ENCODE peak calls at places on chromosome 1, in eight cellular contexts. One of them, this sample, is unnamed.

GRCh38 chr1:184212649-184213314 is 161.3 kb downstream of the TSEN15 start:
- DNase-seq in cardiac muscle cell: peak
- DNase-seq in renal cortical epithelial cell: peak
- DNase-seq in T-helper 9 cell: no peak
- DNase-seq in cardiac fibroblast: peak
- DNase-seq in progenitor cell of endocrine pancreas: no peak
- DNase-seq in SK-MEL-5: no peak
- DNase-seq in A172: peak
- DNase-seq in this sample: no peak

GRCh38 chr1:211603191-211603701 is 24.3 kb upstream of the SLC30A1 start:
- DNase-seq in cardiac muscle cell: peak
- DNase-seq in renal cortical epithelial cell: no peak
- DNase-seq in T-helper 9 cell: no peak
- DNase-seq in cardiac fibroblast: no peak
- DNase-seq in progenitor cell of endocrine pancreas: no peak
- DNase-seq in SK-MEL-5: no peak
- DNase-seq in A172: no peak
- DNase-seq in this sample: no peak

GRCh38 chr1:15948091-15948591 is 27.8 kb downstream of the ZBTB17 start:
- DNase-seq in cardiac muscle cell: no peak
- DNase-seq in renal cortical epithelial cell: no peak
- DNase-seq in T-helper 9 cell: no peak
- DNase-seq in cardiac fibroblast: no peak
- DNase-seq in progenitor cell of endocrine pancreas: no peak
- DNase-seq in SK-MEL-5: no peak
- DNase-seq in A172: no peak
- DNase-seq in this sample: no peak

GRCh38 chr1:89589515-89589914 is 43.4 kb upstream of the LRRC8C start:
- DNase-seq in cardiac muscle cell: peak
- DNase-seq in renal cortical epithelial cell: no peak
- DNase-seq in T-helper 9 cell: no peak
- DNase-seq in cardiac fibroblast: peak
- DNase-seq in progenitor cell of endocrine pancreas: no peak
- DNase-seq in SK-MEL-5: no peak
- DNase-seq in A172: no peak
- DNase-seq in this sample: no peak

GRCh38 chr1:35386290-35386689 is 117.8 kb downstream of the ZMYM4 start:
- DNase-seq in cardiac muscle cell: no peak
- DNase-seq in renal cortical epithelial cell: no peak
- DNase-seq in T-helper 9 cell: no peak
- DNase-seq in cardiac fibroblast: no peak
- DNase-seq in progenitor cell of endocrine pancreas: no peak
- DNase-seq in SK-MEL-5: no peak
- DNase-seq in A172: no peak
- DNase-seq in this sample: no peak

GRCh38 chr1:54487571-54488050 is 60.4 kb upstream of the ACOT11 start:
- DNase-seq in cardiac muscle cell: no peak
- DNase-seq in renal cortical epithelial cell: no peak
- DNase-seq in T-helper 9 cell: no peak
- DNase-seq in cardiac fibroblast: peak
- DNase-seq in progenitor cell of endocrine pancreas: no peak
- DNase-seq in SK-MEL-5: no peak
- DNase-seq in A172: no peak
- DNase-seq in this sample: no peak

GRCh38 chr1:17873007-17873675 is 118.0 kb downstream of the ACTL8 start:
- DNase-seq in cardiac muscle cell: no peak
- DNase-seq in renal cortical epithelial cell: no peak
- DNase-seq in T-helper 9 cell: no peak
- DNase-seq in cardiac fibroblast: no peak
- DNase-seq in progenitor cell of endocrine pancreas: no peak
- DNase-seq in SK-MEL-5: no peak
- DNase-seq in A172: no peak
- DNase-seq in this sample: no peak

GRCh38 chr1:89545264-89546038 is 20.8 kb downstream of the LRRC8B start:
- DNase-seq in cardiac muscle cell: peak
- DNase-seq in renal cortical epithelial cell: no peak
- DNase-seq in T-helper 9 cell: no peak
- DNase-seq in cardiac fibroblast: peak
- DNase-seq in progenitor cell of endocrine pancreas: no peak
- DNase-seq in SK-MEL-5: no peak
- DNase-seq in A172: peak
- DNase-seq in this sample: no peak

GRCh38 chr1:147494998-147495580 is 46.2 kb upstream of the BCL9 start:
- DNase-seq in cardiac muscle cell: peak
- DNase-seq in renal cortical epithelial cell: peak
- DNase-seq in T-helper 9 cell: peak
- DNase-seq in cardiac fibroblast: peak
- DNase-seq in progenitor cell of endocrine pancreas: peak
- DNase-seq in SK-MEL-5: peak
- DNase-seq in A172: peak
- DNase-seq in this sample: peak

GRCh38 chr1:232620356-232620841 is 9.5 kb downstream of the SIPA1L2 start:
- DNase-seq in cardiac muscle cell: peak
- DNase-seq in renal cortical epithelial cell: peak
- DNase-seq in T-helper 9 cell: no peak
- DNase-seq in cardiac fibroblast: peak
- DNase-seq in progenitor cell of endocrine pancreas: no peak
- DNase-seq in SK-MEL-5: no peak
- DNase-seq in A172: no peak
- DNase-seq in this sample: no peak

GRCh38 chr1:44808938-44809917 is 905 bp downstream of the BTBD19 start:
- DNase-seq in cardiac muscle cell: peak
- DNase-seq in renal cortical epithelial cell: peak
- DNase-seq in T-helper 9 cell: peak
- DNase-seq in cardiac fibroblast: peak
- DNase-seq in progenitor cell of endocrine pancreas: no peak
- DNase-seq in SK-MEL-5: no peak
- DNase-seq in A172: peak
- DNase-seq in this sample: peak

GRCh38 chr1:27861436-27861835 is 10.9 kb upstream of the THEMIS2 start:
- DNase-seq in cardiac muscle cell: no peak
- DNase-seq in renal cortical epithelial cell: no peak
- DNase-seq in T-helper 9 cell: no peak
- DNase-seq in cardiac fibroblast: no peak
- DNase-seq in progenitor cell of endocrine pancreas: no peak
- DNase-seq in SK-MEL-5: no peak
- DNase-seq in A172: no peak
- DNase-seq in this sample: no peak

GRCh38 chr1:4711191-4711915 is 56.9 kb downstream of the AJAP1 start:
- DNase-seq in cardiac muscle cell: no peak
- DNase-seq in renal cortical epithelial cell: no peak
- DNase-seq in T-helper 9 cell: no peak
- DNase-seq in cardiac fibroblast: no peak
- DNase-seq in progenitor cell of endocrine pancreas: peak
- DNase-seq in SK-MEL-5: no peak
- DNase-seq in A172: no peak
- DNase-seq in this sample: no peak

GRCh38 chr1:209248649-209249279 is 334.8 kb upstream of the CAMK1G start:
- DNase-seq in cardiac muscle cell: peak
- DNase-seq in renal cortical epithelial cell: peak
- DNase-seq in T-helper 9 cell: peak
- DNase-seq in cardiac fibroblast: peak
- DNase-seq in progenitor cell of endocrine pancreas: peak
- DNase-seq in SK-MEL-5: peak
- DNase-seq in A172: peak
- DNase-seq in this sample: no peak

GRCh38 chr1:234607091-234608025 is 2.6 kb downstream of the IRF2BP2 start:
- DNase-seq in cardiac muscle cell: peak
- DNase-seq in renal cortical epithelial cell: peak
- DNase-seq in T-helper 9 cell: no peak
- DNase-seq in cardiac fibroblast: peak
- DNase-seq in progenitor cell of endocrine pancreas: no peak
- DNase-seq in SK-MEL-5: peak
- DNase-seq in A172: no peak
- DNase-seq in this sample: peak

GRCh38 chr1:147581459-147581858 is 40.2 kb downstream of the BCL9 start:
- DNase-seq in cardiac muscle cell: no peak
- DNase-seq in renal cortical epithelial cell: no peak
- DNase-seq in T-helper 9 cell: no peak
- DNase-seq in cardiac fibroblast: no peak
- DNase-seq in progenitor cell of endocrine pancreas: no peak
- DNase-seq in SK-MEL-5: no peak
- DNase-seq in A172: no peak
- DNase-seq in this sample: no peak

GRCh38 chr1:162215902-162216301 is 146.4 kb downstream of the NOS1AP start:
- DNase-seq in cardiac muscle cell: peak
- DNase-seq in renal cortical epithelial cell: peak
- DNase-seq in T-helper 9 cell: no peak
- DNase-seq in cardiac fibroblast: no peak
- DNase-seq in progenitor cell of endocrine pancreas: no peak
- DNase-seq in SK-MEL-5: no peak
- DNase-seq in A172: no peak
- DNase-seq in this sample: no peak

GRCh38 chr1:89260042-89260441 is 12.6 kb downstream of the GBP5 start:
- DNase-seq in cardiac muscle cell: no peak
- DNase-seq in renal cortical epithelial cell: no peak
- DNase-seq in T-helper 9 cell: no peak
- DNase-seq in cardiac fibroblast: no peak
- DNase-seq in progenitor cell of endocrine pancreas: no peak
- DNase-seq in SK-MEL-5: no peak
- DNase-seq in A172: no peak
- DNase-seq in this sample: no peak

GRCh38 chr1:236868625-236869467 is 73.8 kb downstream of the MTR start:
- DNase-seq in cardiac muscle cell: peak
- DNase-seq in renal cortical epithelial cell: peak
- DNase-seq in T-helper 9 cell: peak
- DNase-seq in cardiac fibroblast: peak
- DNase-seq in progenitor cell of endocrine pancreas: peak
- DNase-seq in SK-MEL-5: peak
- DNase-seq in A172: peak
- DNase-seq in this sample: peak

GRCh38 chr1:41698916-41699860 is 214.7 kb upstream of the EDN2 start:
- DNase-seq in cardiac muscle cell: no peak
- DNase-seq in renal cortical epithelial cell: no peak
- DNase-seq in T-helper 9 cell: no peak
- DNase-seq in cardiac fibroblast: no peak
- DNase-seq in progenitor cell of endocrine pancreas: no peak
- DNase-seq in SK-MEL-5: no peak
- DNase-seq in A172: no peak
- DNase-seq in this sample: no peak

GRCh38 chr1:26044971-26045711 is 777 bp downstream of the SLC30A2 start:
- DNase-seq in cardiac muscle cell: no peak
- DNase-seq in renal cortical epithelial cell: no peak
- DNase-seq in T-helper 9 cell: no peak
- DNase-seq in cardiac fibroblast: no peak
- DNase-seq in progenitor cell of endocrine pancreas: no peak
- DNase-seq in SK-MEL-5: no peak
- DNase-seq in A172: no peak
- DNase-seq in this sample: no peak

GRCh38 chr1:143652744-143653143 is 319.0 kb downstream of the FAM72C start:
- DNase-seq in cardiac muscle cell: no peak
- DNase-seq in renal cortical epithelial cell: no peak
- DNase-seq in T-helper 9 cell: no peak
- DNase-seq in cardiac fibroblast: no peak
- DNase-seq in progenitor cell of endocrine pancreas: no peak
- DNase-seq in SK-MEL-5: no peak
- DNase-seq in A172: no peak
- DNase-seq in this sample: no peak

GRCh38 chr1:46302091-46303037 is 1.1 kb downstream of the LRRC41 start:
- DNase-seq in cardiac muscle cell: peak
- DNase-seq in renal cortical epithelial cell: no peak
- DNase-seq in T-helper 9 cell: peak
- DNase-seq in cardiac fibroblast: peak
- DNase-seq in progenitor cell of endocrine pancreas: peak
- DNase-seq in SK-MEL-5: peak
- DNase-seq in A172: no peak
- DNase-seq in this sample: peak

GRCh38 chr1:33985656-33986055 is 121.8 kb downstream of the HMGB4 start:
- DNase-seq in cardiac muscle cell: no peak
- DNase-seq in renal cortical epithelial cell: peak
- DNase-seq in T-helper 9 cell: no peak
- DNase-seq in cardiac fibroblast: peak
- DNase-seq in progenitor cell of endocrine pancreas: no peak
- DNase-seq in SK-MEL-5: no peak
- DNase-seq in A172: peak
- DNase-seq in this sample: no peak

GRCh38 chr1:58803858-58804257 is 20.0 kb upstream of the JUN start:
- DNase-seq in cardiac muscle cell: no peak
- DNase-seq in renal cortical epithelial cell: no peak
- DNase-seq in T-helper 9 cell: no peak
- DNase-seq in cardiac fibroblast: no peak
- DNase-seq in progenitor cell of endocrine pancreas: no peak
- DNase-seq in SK-MEL-5: no peak
- DNase-seq in A172: no peak
- DNase-seq in this sample: no peak

GRCh38 chr1:85146972-85147359 is 53.9 kb downstream of the SYDE2 start:
- DNase-seq in cardiac muscle cell: peak
- DNase-seq in renal cortical epithelial cell: no peak
- DNase-seq in T-helper 9 cell: no peak
- DNase-seq in cardiac fibroblast: peak
- DNase-seq in progenitor cell of endocrine pancreas: no peak
- DNase-seq in SK-MEL-5: peak
- DNase-seq in A172: peak
- DNase-seq in this sample: no peak

GRCh38 chr1:6831368-6831767 is 46.1 kb downstream of the CAMTA1 start:
- DNase-seq in cardiac muscle cell: no peak
- DNase-seq in renal cortical epithelial cell: peak
- DNase-seq in T-helper 9 cell: no peak
- DNase-seq in cardiac fibroblast: peak
- DNase-seq in progenitor cell of endocrine pancreas: no peak
- DNase-seq in SK-MEL-5: no peak
- DNase-seq in A172: no peak
- DNase-seq in this sample: no peak

GRCh38 chr1:223225481-223225880 is 82.4 kb upstream of the TLR5 start:
- DNase-seq in cardiac muscle cell: no peak
- DNase-seq in renal cortical epithelial cell: no peak
- DNase-seq in T-helper 9 cell: no peak
- DNase-seq in cardiac fibroblast: no peak
- DNase-seq in progenitor cell of endocrine pancreas: no peak
- DNase-seq in SK-MEL-5: no peak
- DNase-seq in A172: no peak
- DNase-seq in this sample: no peak

GRCh38 chr1:15851251-15852035 is 3.9 kb downstream of the SPEN start:
- DNase-seq in cardiac muscle cell: no peak
- DNase-seq in renal cortical epithelial cell: no peak
- DNase-seq in T-helper 9 cell: no peak
- DNase-seq in cardiac fibroblast: no peak
- DNase-seq in progenitor cell of endocrine pancreas: no peak
- DNase-seq in SK-MEL-5: peak
- DNase-seq in A172: no peak
- DNase-seq in this sample: no peak

GRCh38 chr1:152959273-152959672 is 11.2 kb upstream of the SPRR4 start:
- DNase-seq in cardiac muscle cell: no peak
- DNase-seq in renal cortical epithelial cell: no peak
- DNase-seq in T-helper 9 cell: no peak
- DNase-seq in cardiac fibroblast: no peak
- DNase-seq in progenitor cell of endocrine pancreas: no peak
- DNase-seq in SK-MEL-5: no peak
- DNase-seq in A172: no peak
- DNase-seq in this sample: no peak

GRCh38 chr1:60581455-60582220 is 500.7 kb upstream of the NFIA start:
- DNase-seq in cardiac muscle cell: peak
- DNase-seq in renal cortical epithelial cell: no peak
- DNase-seq in T-helper 9 cell: no peak
- DNase-seq in cardiac fibroblast: no peak
- DNase-seq in progenitor cell of endocrine pancreas: no peak
- DNase-seq in SK-MEL-5: no peak
- DNase-seq in A172: no peak
- DNase-seq in this sample: no peak

GRCh38 chr1:231971397-231972233 is 345.0 kb downstream of the DISC1 start:
- DNase-seq in cardiac muscle cell: peak
- DNase-seq in renal cortical epithelial cell: no peak
- DNase-seq in T-helper 9 cell: no peak
- DNase-seq in cardiac fibroblast: peak
- DNase-seq in progenitor cell of endocrine pancreas: no peak
- DNase-seq in SK-MEL-5: no peak
- DNase-seq in A172: peak
- DNase-seq in this sample: no peak

GRCh38 chr1:209172286-209172685 is 411.2 kb upstream of the CAMK1G start:
- DNase-seq in cardiac muscle cell: no peak
- DNase-seq in renal cortical epithelial cell: no peak
- DNase-seq in T-helper 9 cell: no peak
- DNase-seq in cardiac fibroblast: no peak
- DNase-seq in progenitor cell of endocrine pancreas: no peak
- DNase-seq in SK-MEL-5: no peak
- DNase-seq in A172: no peak
- DNase-seq in this sample: no peak

GRCh38 chr1:72000809-72001208 is 281.5 kb downstream of the NEGR1 start:
- DNase-seq in cardiac muscle cell: peak
- DNase-seq in renal cortical epithelial cell: no peak
- DNase-seq in T-helper 9 cell: no peak
- DNase-seq in cardiac fibroblast: no peak
- DNase-seq in progenitor cell of endocrine pancreas: no peak
- DNase-seq in SK-MEL-5: no peak
- DNase-seq in A172: no peak
- DNase-seq in this sample: no peak